ENCODE peak calls at places on chromosome X, in six cellular contexts. F is CD8-positive, alpha-beta T cell; S is cardiac fibroblast; W is kidney; H is left ventricle myocardium inferior; P is GM06990. Q is an unnamed sample.

GRCh38 chrX:2756534-2756933 is 4.7 kb downstream of the XG start:
- DNase-seq in H (no peak), W (no peak), P (no peak), S (no peak), F (no peak), Q (no peak)

GRCh38 chrX:153851981-153852380 is 21.6 kb upstream of the PDZD4 start:
- DNase-seq in P (no peak), W (no peak), H (no peak), F (no peak), S (no peak), Q (no peak)

GRCh38 chrX:114611018-114611619 is 27.2 kb downstream of the HTR2C start:
- DNase-seq in W (no peak), P (peak), S (peak), F (no peak), H (no peak), Q (peak)

GRCh38 chrX:39020051-39020669 is 218.9 kb downstream of the MID1IP1 start:
- DNase-seq in H (no peak), P (no peak), S (no peak), F (no peak), W (no peak), Q (no peak)

GRCh38 chrX:29531336-29531735 is 684.0 kb upstream of the MAGEB2 start:
- DNase-seq in W (no peak), H (no peak), S (no peak), P (peak), F (no peak), Q (no peak)

GRCh38 chrX:45630078-45630477 is 429.4 kb upstream of the DIPK2B start:
- DNase-seq in F (no peak), W (no peak), S (no peak), P (no peak), H (no peak), Q (no peak)

GRCh38 chrX:115490814-115491213 is 70.2 kb upstream of the PLS3 start:
- DNase-seq in W (no peak), P (no peak), S (no peak), F (no peak), H (no peak), Q (no peak)

GRCh38 chrX:39017062-39017461 is 215.8 kb downstream of the MID1IP1 start:
- DNase-seq in F (no peak), H (no peak), W (no peak), S (no peak), P (no peak), Q (no peak)

GRCh38 chrX:33434256-33435092 is 223.1 kb upstream of the DMD start:
- DNase-seq in P (peak), W (no peak), H (peak), S (peak), F (no peak), Q (peak)

GRCh38 chrX:154378059-154378798 is 866 bp upstream of the EMD start:
- DNase-seq in P (no peak), W (peak), F (peak), S (peak), H (peak), Q (no peak)

GRCh38 chrX:26411045-26411444 is 195.1 kb downstream of the MAGEB5 start:
- DNase-seq in H (no peak), S (peak), W (no peak), P (no peak), F (no peak), Q (no peak)

GRCh38 chrX:150476183-150476699 is 92.2 kb upstream of the MTM1 start:
- DNase-seq in S (peak), H (no peak), F (no peak), W (no peak), P (no peak), Q (peak)

GRCh38 chrX:38860106-38861013 is 59.1 kb downstream of the MID1IP1 start:
- DNase-seq in H (no peak), F (no peak), W (no peak), S (no peak), P (no peak), Q (no peak)

GRCh38 chrX:42615161-42615563 is 162.8 kb downstream of the PPP1R2C start:
- DNase-seq in H (no peak), S (no peak), W (no peak), P (no peak), F (no peak), Q (no peak)

GRCh38 chrX:19698125-19698524 is 182.8 kb upstream of the MAP3K15 start:
- DNase-seq in P (no peak), H (peak), W (no peak), S (peak), F (no peak), Q (no peak)

GRCh38 chrX:74535211-74535621 is 79.2 kb downstream of the RLIM start:
- DNase-seq in W (no peak), F (no peak), S (peak), P (no peak), H (no peak), Q (peak)

GRCh38 chrX:65667503-65668355 is at the start of gene MSN:
- DNase-seq in W (peak), S (peak), P (peak), H (peak), F (peak), Q (peak)

GRCh38 chrX:68633981-68634380 is 13.5 kb upstream of the STARD8 start:
- DNase-seq in H (no peak), F (no peak), W (no peak), P (no peak), S (no peak), Q (no peak)

GRCh38 chrX:81202413-81202794 is 502 bp downstream of the SH3BGRL start:
- DNase-seq in S (peak), W (no peak), F (peak), H (no peak), P (peak), Q (no peak)

GRCh38 chrX:79715448-79715847 is 299.1 kb upstream of the TBX22 start:
- DNase-seq in P (no peak), W (no peak), S (no peak), H (no peak), F (no peak), Q (no peak)

GRCh38 chrX:71420686-71421085 is 54.5 kb downstream of the TAF1 start:
- DNase-seq in H (no peak), F (no peak), W (no peak), S (no peak), P (no peak), Q (no peak)

GRCh38 chrX:2313864-2314646 is 186.7 kb downstream of the DHRSX start:
- DNase-seq in P (no peak), F (no peak), S (no peak), H (no peak), W (no peak), Q (no peak)

GRCh38 chrX:65821721-65822496 is 154.5 kb downstream of the MSN start:
- DNase-seq in H (peak), W (peak), P (peak), F (peak), S (no peak), Q (no peak)

GRCh38 chrX:101957174-101957573 is 25.3 kb upstream of the ZMAT1 start:
- DNase-seq in P (no peak), S (no peak), F (no peak), H (no peak), W (no peak), Q (no peak)

GRCh38 chrX:74804574-74804973 is 120.7 kb downstream of the NEXMIF start:
- DNase-seq in S (no peak), H (no peak), W (no peak), F (no peak), P (no peak), Q (no peak)

GRCh38 chrX:151974336-151975227 is at the start of gene GABRE:
- DNase-seq in F (no peak), H (peak), S (peak), P (no peak), W (peak), Q (peak)

GRCh38 chrX:118480172-118480571 is 15.4 kb upstream of the DOCK11 start:
- DNase-seq in H (no peak), W (no peak), P (no peak), S (no peak), F (no peak), Q (peak)

GRCh38 chrX:155334486-155335316 is at the start of gene CLIC2:
- DNase-seq in S (peak), F (no peak), H (peak), P (peak), W (no peak), Q (peak)

GRCh38 chrX:119417842-119418241 is 18.7 kb downstream of the SLC25A43 start:
- DNase-seq in H (no peak), W (no peak), P (no peak), S (peak), F (no peak), Q (no peak)

GRCh38 chrX:50635811-50636365 is 165.3 kb upstream of the DGKK start:
- DNase-seq in H (peak), P (no peak), F (no peak), S (no peak), W (no peak), Q (no peak)

GRCh38 chrX:151754641-151755215 is 20.2 kb downstream of the CNGA2 start:
- DNase-seq in F (no peak), S (peak), H (no peak), W (no peak), P (no peak), Q (peak)

GRCh38 chrX:10387011-10387410 is 230.2 kb downstream of the CLCN4 start:
- DNase-seq in S (no peak), F (no peak), H (no peak), P (no peak), W (no peak), Q (peak)

GRCh38 chrX:22300130-22300529 is 27.4 kb downstream of the CBLL2 start:
- DNase-seq in F (no peak), S (peak), H (no peak), W (no peak), P (peak), Q (peak)

DNA sequence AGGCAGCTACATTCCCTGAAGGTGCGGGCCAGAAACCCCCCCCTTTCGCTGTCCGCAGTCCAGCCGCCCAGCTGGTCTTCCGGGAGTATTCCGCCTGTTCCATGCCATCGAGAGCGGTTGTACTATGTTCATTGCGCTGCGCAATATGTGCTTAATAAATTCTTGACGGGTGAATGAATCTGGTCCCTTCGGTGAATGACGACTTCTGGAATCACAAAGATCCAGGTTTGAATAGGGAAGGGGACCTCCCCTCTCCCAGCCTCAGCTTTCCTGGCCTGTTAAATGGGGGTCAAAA is 777 bp upstream of the TFE3 start:
- DNase-seq in P (no peak), S (no peak), F (no peak), W (no peak), H (no peak), Q (no peak)
- TF ChIP-seq CTCF in P (no peak), S (no peak), F (no peak), W (no peak), H (no peak), Q (no peak)

DNA sequence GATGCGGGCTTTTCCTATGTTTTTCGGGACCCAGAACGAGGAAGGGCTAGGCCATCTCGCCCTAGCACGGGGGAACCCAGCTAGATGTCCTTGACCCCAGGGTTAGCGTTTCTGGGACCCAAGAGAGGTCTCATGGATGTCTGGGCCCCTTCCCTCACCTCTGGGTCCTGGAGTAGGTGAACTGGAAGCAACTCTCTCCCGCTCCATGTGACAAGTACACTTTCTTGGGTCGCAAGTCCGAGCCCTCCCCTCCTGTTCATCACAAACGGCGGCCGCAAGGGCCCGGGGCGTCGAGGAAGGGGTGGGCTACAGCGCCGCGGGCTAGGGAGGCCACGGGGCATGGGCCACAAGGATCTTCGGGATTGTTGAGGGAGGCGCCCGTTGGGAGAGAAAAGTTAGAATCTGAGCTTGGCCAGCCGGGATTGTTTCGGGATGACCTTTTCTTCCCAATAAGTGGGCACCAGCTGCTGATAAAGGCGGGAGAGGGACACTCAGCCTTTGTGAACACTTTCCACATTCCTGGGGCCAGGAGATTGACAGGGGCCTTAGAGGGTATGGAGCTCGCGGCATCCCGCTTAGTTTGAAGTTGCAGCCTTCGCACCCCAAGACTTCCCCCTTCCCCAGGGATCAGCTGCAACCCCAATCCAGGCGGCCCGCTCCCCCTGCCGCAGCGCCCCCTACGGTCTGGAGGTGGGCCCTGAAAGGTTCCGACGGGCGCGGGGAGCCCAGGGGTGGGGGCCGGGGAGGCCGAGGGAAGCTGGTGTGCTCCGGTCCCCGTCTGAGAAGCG is 137.0 kb upstream of the ZIC3 start:
- DNase-seq in P (no peak), H (no peak), S (no peak), F (no peak), W (peak), Q (no peak)
- H3K4me3 ChIP-seq in P (no peak), H (peak), S (no peak), F (peak), W (no peak), Q (no peak)

DNA sequence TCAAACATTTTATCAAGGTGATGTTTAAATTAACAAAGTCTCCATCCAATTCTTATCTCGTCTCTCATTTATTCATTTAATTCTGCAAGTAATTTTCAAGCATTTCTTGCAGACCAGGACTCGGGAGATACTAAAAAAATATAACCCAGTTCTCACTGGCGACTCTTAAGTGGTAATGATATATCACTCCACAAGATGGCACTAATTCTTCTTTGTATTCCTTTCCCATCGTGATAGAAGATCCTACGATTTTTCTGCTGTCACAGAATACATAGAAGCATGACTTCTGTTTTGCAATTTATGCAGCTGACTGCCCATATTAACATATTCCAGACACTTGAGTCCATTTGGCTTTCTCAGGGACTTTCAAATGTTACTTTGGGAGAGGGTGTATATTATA is 64.0 kb upstream of the FGF13 start:
- DNase-seq in P (no peak), F (no peak), W (no peak), S (peak), H (no peak), Q (peak)
- TF ChIP-seq CTCF in P (peak), F (no peak), W (no peak), S (peak), H (peak), Q (peak)

DNA sequence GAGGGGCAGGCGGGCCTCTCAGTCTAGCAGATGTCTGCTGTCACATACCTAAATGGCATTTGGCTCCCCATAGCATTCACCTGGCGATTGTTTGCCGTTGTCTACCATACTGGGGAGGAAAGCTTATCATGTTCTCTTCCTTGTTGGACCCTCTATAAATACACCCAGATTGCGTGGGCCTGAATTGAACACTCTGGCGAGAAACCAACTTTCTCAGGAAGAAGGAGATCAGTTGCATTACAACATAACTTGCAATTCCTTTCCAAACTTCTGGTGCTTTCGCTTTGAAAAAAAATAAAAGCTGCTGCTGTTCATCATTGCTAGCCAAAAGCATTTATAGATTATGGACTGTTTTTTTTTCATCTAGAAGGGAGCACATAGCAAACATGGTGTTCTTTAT is 230.0 kb upstream of the GPC4 start:
- DNase-seq in P (no peak), F (no peak), S (peak), H (no peak), W (no peak), Q (peak)
- H3K4me3 ChIP-seq in P (no peak), F (no peak), S (no peak), H (no peak), W (no peak), Q (no peak)

DNA sequence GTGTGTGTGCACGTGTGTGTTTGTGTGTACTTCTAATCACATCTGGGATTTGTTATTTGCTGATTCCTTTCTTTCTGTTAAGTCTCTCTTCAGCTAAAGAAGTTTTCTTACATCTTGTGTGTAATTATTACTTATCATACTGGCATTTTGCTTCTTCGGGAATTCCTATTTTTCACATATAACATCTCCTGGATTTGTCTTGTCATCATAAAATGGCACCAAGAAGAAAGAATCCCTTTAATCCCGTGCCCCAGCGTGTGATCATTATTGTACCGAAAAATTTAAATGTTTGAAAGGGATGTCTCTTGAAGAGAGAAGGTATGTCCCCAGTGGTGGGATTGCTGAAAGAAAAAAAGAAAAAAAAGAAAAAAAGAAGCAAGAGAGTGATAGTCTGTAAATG is 72.3 kb downstream of the ZFX start:
- DNase-seq in F (no peak), H (no peak), W (no peak), P (no peak), S (no peak), Q (no peak)
- TF ChIP-seq CTCF in F (no peak), H (no peak), W (no peak), P (no peak), S (no peak), Q (no peak)

GRCh38 chrX:67523002-67523711 is 20.7 kb upstream of the AR start:
- DNase-seq in S (no peak), H (no peak), W (no peak), P (no peak), F (no peak), Q (no peak)
- H3K4me3 ChIP-seq in S (no peak), H (no peak), W (no peak), P (no peak), F (no peak), Q (no peak)